ENCODE peak calls at places on chromosomes 5 and 9, in four cellular contexts. B, P, I and Y are unnamed samples.

GRCh38 chr5:35853652-35854051 is 3.0 kb upstream of the IL7R start:
- DNase-seq in B (no peak), P (no peak), I (no peak), Y (no peak)

GRCh38 chr9:136863623-136864273 is 2.4 kb downstream of the EDF1 start:
- DNase-seq in B (no peak), P (no peak), I (no peak), Y (no peak)

GRCh38 chr9:35056571-35057270 is 15.7 kb downstream of the VCP start:
- DNase-seq in B (no peak), P (no peak), I (no peak), Y (no peak)

GRCh38 chr5:138449501-138450239 is 10.8 kb downstream of the REEP2 start:
- DNase-seq in B (peak), P (peak), I (peak), Y (no peak)

GRCh38 chr9:130946778-130947617 is 8.0 kb upstream of the FIBCD1 start:
- DNase-seq in B (no peak), P (no peak), I (peak), Y (no peak)

GRCh38 chr5:123835421-123835820 is 323.4 kb downstream of the CSNK1G3 start:
- DNase-seq in B (no peak), P (no peak), I (no peak), Y (no peak)

GRCh38 chr5:83688321-83688720 is 32.3 kb downstream of the HAPLN1 start:
- DNase-seq in B (no peak), P (no peak), I (no peak), Y (no peak)

GRCh38 chr9:94779101-94779500 is 52.6 kb downstream of the AOPEP start:
- DNase-seq in B (peak), P (no peak), I (no peak), Y (no peak)

GRCh38 chr5:26700759-26701384 is 337.5 kb downstream of the CDH9 start:
- DNase-seq in B (peak), P (peak), I (peak), Y (no peak)

GRCh38 chr9:91130796-91131318 is 230.9 kb downstream of the AUH start:
- DNase-seq in B (no peak), P (no peak), I (no peak), Y (no peak)

GRCh38 chr9:84504360-84504759 is 163.8 kb upstream of the SLC28A3 start:
- DNase-seq in B (no peak), P (no peak), I (no peak), Y (no peak)

GRCh38 chr9:35905912-35906679 is at the start of gene HRCT1:
- DNase-seq in B (no peak), P (peak), I (no peak), Y (no peak)

GRCh38 chr9:94779693-94780290 is 53.3 kb downstream of the AOPEP start:
- DNase-seq in B (no peak), P (no peak), I (no peak), Y (no peak)

GRCh38 chr5:62130107-62130506 is 175.9 kb upstream of the KIF2A start:
- DNase-seq in B (no peak), P (no peak), I (no peak), Y (no peak)

GRCh38 chr9:136862849-136863622 is 3.1 kb downstream of the EDF1 start:
- DNase-seq in B (no peak), P (no peak), I (no peak), Y (no peak)

GRCh38 chr5:69414885-69415583 is at the start of gene MARVELD2:
- DNase-seq in B (peak), P (peak), I (no peak), Y (no peak)

GRCh38 chr5:128674837-128675446 is 136.9 kb upstream of the FBN2 start:
- DNase-seq in B (peak), P (peak), I (peak), Y (no peak)

GRCh38 chr5:132498152-132498551 is 7.6 kb upstream of the IRF1 start:
- DNase-seq in B (peak), P (no peak), I (no peak), Y (no peak)

GRCh38 chr5:69242215-69242927 is 7.7 kb downstream of the CDK7 start:
- DNase-seq in B (no peak), P (no peak), I (no peak), Y (no peak)

GRCh38 chr5:110087829-110088228 is 398.1 kb downstream of the MAN2A1 start:
- DNase-seq in B (no peak), P (peak), I (no peak), Y (no peak)

GRCh38 chr9:136942112-136942880 is 2.2 kb downstream of the FBXW5 start:
- DNase-seq in B (no peak), P (no peak), I (peak), Y (no peak)

GRCh38 chr5:154198611-154199230 is 8.2 kb downstream of the GALNT10 start:
- DNase-seq in B (no peak), P (peak), I (no peak), Y (no peak)

GRCh38 chr9:134702291-134702690 is 60.7 kb downstream of the COL5A1 start:
- DNase-seq in B (no peak), P (no peak), I (no peak), Y (no peak)
- TF ChIP-seq FOXK2 in B (no peak), P (no peak), I (no peak), Y (no peak)

GRCh38 chr9:14985419-14985818 is 75.2 kb upstream of the FREM1 start:
- DNase-seq in B (no peak), P (no peak), I (no peak), Y (no peak)
- TF ChIP-seq FOXK2 in B (no peak), P (no peak), I (no peak), Y (no peak)

GRCh38 chr5:45521067-45521466 is 175.1 kb downstream of the HCN1 start:
- DNase-seq in B (no peak), P (peak), I (no peak), Y (no peak)
- TF ChIP-seq FOXK2 in B (no peak), P (no peak), I (no peak), Y (no peak)

DNA sequence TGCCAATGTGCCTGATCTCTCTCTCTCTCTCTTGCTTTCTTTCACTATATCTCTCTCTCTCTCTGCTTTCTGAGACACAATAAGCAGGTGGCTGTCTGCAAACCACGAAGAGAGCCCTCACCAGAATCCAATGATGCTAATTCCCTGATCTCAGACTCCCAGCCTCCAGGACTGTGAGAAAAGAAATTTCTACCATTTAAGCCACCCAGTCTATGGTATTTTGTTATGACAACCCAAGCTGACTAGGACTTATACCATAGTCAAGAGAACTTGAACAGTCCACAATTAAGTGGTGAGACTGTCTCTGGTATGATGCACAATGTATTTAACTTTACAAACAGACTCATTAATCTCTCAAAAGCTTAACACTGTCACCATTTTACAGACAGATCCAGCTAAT is 67.0 kb downstream of the NFIB start:
- DNase-seq in B (no peak), P (no peak), I (no peak), Y (no peak)
- TF ChIP-seq FOXK2 in B (no peak), P (no peak), I (no peak), Y (no peak)

GRCh38 chr9:70478963-70479641 is 64.6 kb upstream of the KLF9 start:
- DNase-seq in B (no peak), P (no peak), I (no peak), Y (no peak)
- TF ChIP-seq FOXK2 in B (no peak), P (no peak), I (no peak), Y (no peak)

DNA sequence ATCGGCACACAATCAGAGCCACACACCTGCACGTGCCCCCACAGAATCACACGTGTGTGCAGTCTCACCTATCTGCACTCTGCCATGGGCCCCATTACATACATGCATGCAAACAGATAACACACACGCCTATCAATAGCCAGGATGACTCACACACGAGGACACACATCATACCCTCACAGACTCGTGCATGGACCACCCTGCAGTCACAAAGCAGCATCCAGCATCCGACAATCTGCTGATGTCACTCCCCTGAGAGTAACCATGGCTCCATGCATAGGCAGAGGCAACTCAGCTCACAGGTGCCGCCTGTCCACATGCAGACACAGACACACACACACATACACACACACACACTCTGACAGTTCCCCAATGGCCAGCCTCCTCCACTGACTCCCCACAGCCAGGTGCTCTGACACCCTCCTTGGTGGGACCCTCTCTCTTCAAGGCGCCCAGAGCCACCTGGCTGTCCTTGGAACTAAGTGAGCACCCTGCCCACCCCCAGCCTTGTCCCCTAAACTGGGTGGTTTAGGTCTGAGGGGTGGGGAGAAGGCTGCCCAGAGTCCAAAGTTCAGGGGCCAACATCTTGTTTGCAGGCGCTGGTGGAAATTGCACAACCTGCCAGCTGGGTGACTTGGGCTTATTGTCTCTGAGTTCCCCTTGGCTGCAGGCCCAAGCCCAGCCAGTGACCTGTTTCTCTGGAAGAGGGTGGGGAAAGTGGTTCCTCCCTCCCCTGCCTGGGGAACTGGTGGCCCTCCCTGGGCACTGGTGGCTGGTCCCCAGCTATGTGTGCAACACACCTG is 34.6 kb upstream of the NEK6 start:
- DNase-seq in B (no peak), P (peak), I (no peak), Y (no peak)
- TF ChIP-seq FOXK2 in B (no peak), P (no peak), I (no peak), Y (no peak)

DNA sequence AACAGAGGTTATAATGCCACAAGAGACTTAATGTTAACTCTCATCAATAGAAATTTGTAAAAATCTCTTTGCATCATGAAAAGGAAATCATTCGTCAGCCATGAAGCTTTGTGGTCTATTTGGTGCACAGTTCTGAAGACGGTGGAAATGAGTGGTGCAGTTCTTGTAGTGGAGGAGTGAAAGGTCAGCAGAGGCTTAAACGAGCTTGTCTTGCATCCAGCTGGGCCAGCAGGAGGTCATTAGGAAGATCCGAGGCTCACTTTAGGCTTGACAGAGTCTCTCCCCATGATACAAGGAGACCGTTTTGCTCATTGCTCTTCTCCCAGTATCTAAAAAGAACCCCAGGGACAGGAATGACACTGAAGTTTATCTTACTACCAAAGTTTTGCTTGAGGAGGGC is 440.8 kb downstream of the BNC2 start:
- DNase-seq in B (no peak), P (no peak), I (no peak), Y (no peak)
- TF ChIP-seq FOXK2 in B (no peak), P (no peak), I (no peak), Y (no peak)